ENCODE peak calls at places on chromosomes 5 and 9, in five cellular contexts. P is T-helper 2 cell; M is activated CD8-positive, alpha-beta memory T cell treated with anti-CD3 and anti-CD28 coated beads for 1 hour; O is heart left ventricle; H is BJ. B is an unnamed sample.

GRCh38 chr5:76406014-76406413 is 2.9 kb downstream of the IQGAP2 start:
- DNase-seq in P (no peak), M (no peak), O (no peak), H (no peak), B (no peak)

GRCh38 chr5:79636981-79637733 is 24.9 kb downstream of the TENT2 start:
- DNase-seq in P (no peak), M (no peak), O (no peak), H (no peak), B (no peak)

GRCh38 chr5:145981612-145982571 is 45.5 kb downstream of the SH3RF2 start:
- DNase-seq in P (no peak), M (no peak), O (no peak), H (no peak), B (peak)

GRCh38 chr5:115977988-115978387 is 15.7 kb downstream of the LVRN start:
- DNase-seq in P (peak), M (no peak), O (no peak), H (peak), B (peak)

GRCh38 chr5:137842296-137842695 is 25.4 kb upstream of the MYOT start:
- DNase-seq in P (no peak), M (no peak), O (no peak), H (no peak), B (no peak)

GRCh38 chr5:111863801-111864200 is 106.8 kb upstream of the NREP start:
- DNase-seq in P (no peak), M (no peak), O (no peak), H (no peak), B (no peak)

GRCh38 chr9:19451240-19452087 is 42.7 kb downstream of the ACER2 start:
- DNase-seq in P (no peak), M (no peak), O (no peak), H (no peak), B (no peak)

GRCh38 chr5:171850354-171850947 is 64.8 kb downstream of the SMIM23 start:
- DNase-seq in P (no peak), M (no peak), O (no peak), H (no peak), B (no peak)

GRCh38 chr5:133390416-133391155 is 221.8 kb downstream of the FSTL4 start:
- DNase-seq in P (no peak), M (no peak), O (no peak), H (no peak), B (no peak)

GRCh38 chr5:78735834-78736463 is 87.4 kb upstream of the LHFPL2 start:
- DNase-seq in P (no peak), M (no peak), O (no peak), H (no peak), B (no peak)

GRCh38 chr5:58188287-58188651 is 271.6 kb downstream of the PLK2 start:
- DNase-seq in P (no peak), M (no peak), O (no peak), H (peak), B (peak)

GRCh38 chr9:110835404-110835803 is 166.8 kb downstream of the MUSK start:
- DNase-seq in P (no peak), M (no peak), O (no peak), H (peak), B (peak)

GRCh38 chr9:100111235-100111634 is 12.2 kb downstream of the INVS start:
- DNase-seq in P (no peak), M (no peak), O (peak), H (peak), B (peak)

GRCh38 chr9:86052556-86053468 is 46.5 kb downstream of the GOLM1 start:
- DNase-seq in P (no peak), M (no peak), O (no peak), H (no peak), B (no peak)

GRCh38 chr9:16744386-16744785 is 126.1 kb downstream of the BNC2 start:
- DNase-seq in P (no peak), M (no peak), O (no peak), H (no peak), B (no peak)

GRCh38 chr5:73095564-73096238 is 24.7 kb upstream of the TMEM171 start:
- DNase-seq in P (peak), M (no peak), O (no peak), H (no peak), B (no peak)

GRCh38 chr5:61051267-61051666 is 106.3 kb downstream of the NDUFAF2 start:
- DNase-seq in P (no peak), M (no peak), O (no peak), H (no peak), B (peak)

GRCh38 chr9:118558026-118558425 is 811.2 kb downstream of the BRINP1 start:
- DNase-seq in P (no peak), M (no peak), O (no peak), H (no peak), B (peak)

GRCh38 chr5:38060354-38060753 is 198.0 kb upstream of the EGFLAM start:
- DNase-seq in P (no peak), M (no peak), O (no peak), H (no peak), B (no peak)